ENCODE peak calls at places on chromosomes 12 and 14, in nine cellular contexts. Z, Q, H, U, G, F, C, O and I are unnamed samples.

GRCh38 chr14:99699071-99699760 is 15.1 kb downstream of the CYP46A1 start:
- DNase-seq in U (peak; percentile 11), F (no peak), G (no peak), C (no peak), H (no peak), Z (no peak), O (no peak), Q (no peak), I (no peak)

GRCh38 chr12:12819752-12820311 is 6.7 kb downstream of the DDX47 start:
- DNase-seq in C (no peak), H (no peak), Q (no peak), G (peak; percentile 86), U (no peak), Z (no peak), F (peak; percentile 93), O (no peak), I (no peak)

GRCh38 chr14:51704465-51705050 is 52.8 kb downstream of the FRMD6 start:
- DNase-seq in Z (no peak), U (no peak), Q (no peak), F (no peak), H (no peak), C (peak; percentile 6), O (no peak), G (no peak), I (no peak)

GRCh38 chr12:29153231-29153630 is 4.2 kb downstream of the FAR2 start:
- DNase-seq in F (no peak), O (no peak), H (no peak), Z (no peak), C (no peak), G (no peak), U (no peak), Q (no peak), I (no peak)

GRCh38 chr14:22811752-22812151 is 3.5 kb downstream of the SLC7A7 start:
- DNase-seq in Z (no peak), F (no peak), G (peak; percentile 33), Q (no peak), C (no peak), U (no peak), O (no peak), H (no peak), I (no peak)

GRCh38 chr12:119229837-119230236 is 51.1 kb downstream of the HSPB8 start:
- DNase-seq in O (peak; percentile 22), C (peak; percentile 58), F (no peak), H (no peak), Z (no peak), G (peak; percentile 44), U (no peak), Q (peak; percentile 36), I (no peak)

GRCh38 chr12:27031531-27031930 is 9.2 kb downstream of the MED21 start:
- DNase-seq in U (no peak), O (no peak), F (no peak), Z (no peak), C (no peak), Q (no peak), H (no peak), G (no peak), I (no peak)

GRCh38 chr12:104475269-104475668 is 18.5 kb downstream of the CHST11 start:
- DNase-seq in Q (no peak), F (no peak), C (no peak), U (no peak), G (no peak), O (no peak), Z (no peak), H (no peak), I (no peak)

GRCh38 chr12:56766535-56766934 is 3.4 kb downstream of the HSD17B6 start:
- DNase-seq in Q (no peak), H (no peak), G (no peak), U (peak; percentile 52), C (no peak), F (no peak), Z (no peak), O (peak; percentile 78), I (no peak)

GRCh38 chr14:56294125-56294524 is 175.9 kb downstream of the PELI2 start:
- DNase-seq in F (no peak), H (no peak), G (no peak), O (no peak), U (no peak), Q (no peak), Z (no peak), C (no peak), I (no peak)

GRCh38 chr12:54370218-54370730 is 6.0 kb upstream of the GPR84 start:
- DNase-seq in C (peak; percentile 92), G (peak; percentile 94), Q (peak; percentile 77), U (peak; percentile 80), O (no peak), H (peak; percentile 90), F (peak; percentile 46), Z (peak; percentile 79), I (peak; percentile 38)

GRCh38 chr14:68222726-68223125 is 403.1 kb downstream of the RAD51B start:
- DNase-seq in G (no peak), Q (no peak), U (no peak), F (no peak), C (no peak), H (no peak), Z (no peak), O (no peak), I (no peak)

GRCh38 chr12:45959728-45960127 is 30.6 kb downstream of the SCAF11 start:
- DNase-seq in C (no peak), U (no peak), G (no peak), Q (no peak), Z (no peak), H (no peak), O (no peak), F (no peak), I (no peak)

DNA sequence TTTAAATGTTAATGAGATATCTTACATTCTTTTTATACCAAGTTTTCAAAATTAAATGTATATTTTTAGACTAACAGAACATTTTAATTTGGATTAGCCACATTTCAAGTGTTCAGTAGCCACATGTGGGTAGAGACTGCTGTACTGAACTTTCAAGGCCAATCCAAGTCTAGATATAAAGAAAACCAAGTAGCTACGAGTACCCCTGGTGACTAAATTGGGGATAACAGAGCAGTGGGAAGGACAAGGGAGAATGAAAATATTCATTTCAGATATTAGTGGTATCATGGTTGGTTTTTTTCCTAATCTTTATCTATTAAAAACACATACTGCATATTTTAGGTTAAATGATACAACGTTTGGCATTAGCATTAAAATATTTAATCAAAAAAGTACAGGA is 69.4 kb upstream of the RHOJ start:
- DNase-seq in O (no peak), U (no peak), H (no peak), Z (no peak), G (peak; percentile 11), F (peak; percentile 4), C (no peak), Q (no peak), I (no peak)
- TF ChIP-seq CTCF in O (no peak), U (no peak), H (no peak), Z (no peak), G (peak; percentile 48), F (peak; percentile 55), C (peak; percentile 46), Q (peak; percentile 66), I (no peak)

GRCh38 chr12:105975351-105975750 is 163.4 kb downstream of the NUAK1 start:
- DNase-seq in H (no peak), Q (no peak), O (no peak), F (no peak), C (no peak), Z (no peak), G (no peak), U (no peak), I (no peak)
- TF ChIP-seq CTCF in H (no peak), Q (no peak), O (no peak), F (no peak), C (no peak), Z (no peak), G (no peak), U (no peak), I (no peak)

GRCh38 chr12:59780605-59781135 is 184.8 kb downstream of the SLC16A7 start:
- DNase-seq in F (peak; percentile 3), Q (no peak), C (peak; percentile 8), H (no peak), Z (no peak), O (no peak), G (peak; percentile 72), U (no peak), I (no peak)
- TF ChIP-seq CTCF in F (peak; percentile 49), Q (peak; percentile 41), C (no peak), H (no peak), Z (no peak), O (peak; percentile 10), G (peak; percentile 63), U (peak; percentile 19), I (no peak)

GRCh38 chr12:65824314-65824563 is at the start of gene HMGA2:
- DNase-seq in Q (no peak), C (peak; percentile 53), F (no peak), U (no peak), H (no peak), Z (no peak), O (peak; percentile 48), G (peak; percentile 83), I (no peak)

GRCh38 chr12:65825323-65825572 is 965 bp downstream of the HMGA2 start:
- DNase-seq in F (no peak), H (no peak), U (no peak), Z (no peak), O (no peak), Q (no peak), G (no peak), C (no peak), I (no peak)

GRCh38 chr12:65823481-65824313 is 586 bp upstream of the HMGA2 start:
- DNase-seq in H (peak; percentile 65), G (peak; percentile 40), Z (no peak), O (peak; percentile 63), F (no peak), U (peak; percentile 68), Q (peak; percentile 39), C (peak; percentile 56), I (no peak)

GRCh38 chr12:65821336-65821735 is 2.9 kb upstream of the HMGA2 start:
- DNase-seq in Q (no peak), C (no peak), O (no peak), Z (no peak), F (no peak), G (no peak), H (no peak), U (no peak), I (no peak)

DNA sequence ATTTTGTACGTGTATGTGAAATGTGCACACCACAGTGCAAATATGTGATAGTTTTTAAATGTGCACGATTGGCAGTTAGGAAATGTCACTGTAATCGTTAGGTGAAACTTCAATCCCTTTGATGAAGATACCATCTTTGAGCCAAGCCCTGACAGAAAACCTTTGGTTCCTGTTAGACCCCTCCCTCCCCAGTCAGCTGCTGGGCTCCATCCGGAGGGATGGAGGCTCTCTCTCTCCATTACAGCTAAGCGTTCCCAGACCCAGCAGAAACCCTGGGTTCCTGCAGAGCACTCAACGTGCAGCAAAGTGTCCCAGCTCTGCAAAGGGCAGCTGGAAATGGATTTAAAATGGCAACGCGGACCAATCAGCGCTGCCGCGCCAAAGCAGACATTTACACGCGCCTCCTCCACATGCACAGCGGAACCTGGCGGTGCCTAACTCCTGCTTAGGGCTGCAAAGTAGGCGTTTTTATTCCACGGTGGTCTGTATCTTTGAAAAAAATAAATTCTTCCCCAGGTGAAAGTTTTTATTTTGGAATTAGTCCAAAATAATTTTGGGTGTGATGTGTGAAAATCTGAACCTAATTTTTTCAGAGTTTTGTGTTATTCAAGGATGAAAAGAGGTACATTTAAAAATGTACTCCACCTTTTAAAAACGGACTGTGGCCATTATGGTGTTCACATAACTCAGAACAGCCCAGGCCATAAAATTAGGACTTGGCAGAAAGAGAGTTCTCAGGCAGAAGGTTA is 1.4 kb upstream of the HMGA2 start:
- DNase-seq in F (peak; percentile 52), U (peak; percentile 67), C (peak; percentile 58), H (no peak), O (peak; percentile 56), G (peak; percentile 78), Z (no peak), Q (peak; percentile 25), I (no peak)
- TF ChIP-seq CTCF in F (no peak), U (no peak), C (no peak), H (no peak), O (no peak), G (no peak), Z (no peak), Q (no peak), I (no peak)